ENCODE peak calls at places on chromosome 2, in nine cellular contexts. A is lower lobe of right lung, O is OCI-LY7, J is MM.1S, V is K562, N is prostate gland, G is body of pancreas, L is heart right ventricle, W is psoas muscle. C is an unnamed sample. For H3K4me1, the result is how much of the 10 kb centered on the place peaks cover.

GRCh38 chr2:137886432-137886831 is 77.8 kb upstream of the HNMT start:
- DNase-seq in J (no peak), V (no peak), A (no peak), N (no peak), G (no peak), L (no peak), O (no peak), W (no peak), C (no peak)

GRCh38 chr2:241613018-241613780 is 23.8 kb downstream of the THAP4 start:
- DNase-seq in G (no peak), L (no peak), V (no peak), O (no peak), W (no peak), J (no peak), N (no peak), A (no peak), C (no peak)

GRCh38 chr2:231227309-231228162 is 29.1 kb downstream of the ARMC9 start:
- DNase-seq in W (peak), L (no peak), O (peak), V (peak), A (no peak), N (peak), G (peak), J (peak), C (no peak)

GRCh38 chr2:41194235-41194634 is 742.3 kb upstream of the SLC8A1 start:
- DNase-seq in W (no peak), V (no peak), L (peak), A (no peak), J (no peak), O (no peak), N (no peak), G (peak), C (peak)

GRCh38 chr2:241760301-241760771 is 16.3 kb upstream of the GAL3ST2 start:
- DNase-seq in G (no peak), O (peak), V (no peak), W (no peak), A (no peak), N (no peak), L (no peak), J (no peak), C (peak)

GRCh38 chr2:75698928-75699327 is 11.8 kb downstream of the GCFC2 start:
- DNase-seq in A (no peak), G (no peak), V (no peak), J (no peak), O (no peak), L (no peak), N (no peak), W (no peak), C (no peak)

GRCh38 chr2:144936442-144936841 is 416.5 kb upstream of the ZEB2 start:
- DNase-seq in J (no peak), L (no peak), O (no peak), V (no peak), W (no peak), G (no peak), A (no peak), N (no peak), C (no peak)

GRCh38 chr2:242056026-242056425 is 186.5 kb downstream of the RTP5 start:
- DNase-seq in O (no peak), J (no peak), A (no peak), N (no peak), W (no peak), L (no peak), G (no peak), V (no peak), C (no peak)

GRCh38 chr2:1082456-1083205 is 132.0 kb downstream of the SNTG2 start:
- DNase-seq in A (no peak), J (no peak), G (no peak), V (no peak), O (no peak), N (no peak), W (no peak), L (no peak), C (no peak)

GRCh38 chr2:234135750-234136221 is 85.3 kb downstream of the SPP2 start:
- DNase-seq in L (peak), W (peak), G (peak), J (peak), N (peak), A (peak), V (peak), O (peak), C (peak)

GRCh38 chr2:186304064-186304463 is 182.0 kb upstream of the ZC3H15 start:
- DNase-seq in A (no peak), W (no peak), V (no peak), J (no peak), L (no peak), N (no peak), O (no peak), G (no peak), C (no peak)

GRCh38 chr2:239025951-239026461 is 178.1 kb downstream of the TWIST2 start:
- DNase-seq in J (no peak), A (no peak), O (no peak), V (no peak), W (no peak), G (no peak), N (no peak), L (no peak), C (no peak)

GRCh38 chr2:70923378-70924015 is 12.2 kb upstream of the ATP6V1B1 start:
- DNase-seq in L (no peak), J (peak), V (peak), G (no peak), O (peak), A (no peak), N (no peak), W (no peak), C (no peak)

GRCh38 chr2:43349944-43350343 is 123.5 kb upstream of the ZFP36L2 start:
- DNase-seq in O (no peak), J (no peak), L (no peak), N (no peak), A (no peak), G (no peak), W (no peak), V (no peak), C (no peak)

DNA sequence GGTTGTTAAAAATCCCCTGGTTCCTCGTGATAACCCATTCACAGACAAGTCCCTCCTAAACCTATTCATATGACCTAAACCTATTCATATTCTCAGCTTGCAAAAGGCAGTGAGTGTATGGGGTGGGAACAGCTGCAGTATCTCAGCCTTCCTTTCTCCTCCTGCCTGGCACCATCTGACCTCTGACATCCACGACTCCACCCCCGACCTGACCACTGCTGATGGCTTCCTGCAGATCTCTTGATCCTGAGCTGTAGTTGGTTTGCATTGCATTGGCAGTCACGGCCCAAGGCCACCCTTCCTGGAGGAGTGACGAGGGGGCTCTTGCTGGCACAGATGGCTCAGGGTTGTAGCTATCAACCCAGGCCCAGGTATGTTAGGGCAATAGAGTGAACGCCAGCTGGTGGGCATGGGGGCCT is 198.6 kb downstream of the GLI2 start:
- DNase-seq in O (no peak), L (no peak), G (no peak), J (no peak), A (no peak), W (no peak), V (no peak), N (no peak), C (no peak)
- H3K4me1 ChIP-seq in O (under half), L (under half), G (under half), J (under half), A (under half), W (half or more), V (under half), N (under half), C (under half)

GRCh38 chr2:54725343-54726099 is 2.1 kb downstream of the EML6 start:
- DNase-seq in G (no peak), J (no peak), L (no peak), A (no peak), W (no peak), V (no peak), O (peak), N (no peak), C (no peak)
- H3K4me3 ChIP-seq in G (no peak), J (no peak), L (peak), A (peak), W (peak), V (no peak), O (peak), N (no peak), C (peak)

GRCh38 chr2:208653383-208653782 is 246.8 kb downstream of the PTH2R start:
- DNase-seq in L (no peak), J (no peak), W (no peak), O (no peak), G (no peak), N (no peak), V (no peak), A (no peak), C (no peak)

GRCh38 chr2:208657468-208657867 is 250.9 kb downstream of the PTH2R start:
- DNase-seq in O (no peak), J (no peak), V (no peak), A (no peak), N (no peak), W (no peak), G (no peak), L (no peak), C (no peak)
- TF ChIP-seq CTCF in O (peak), J (no peak), V (no peak), A (no peak), N (no peak), W (no peak), G (no peak), L (no peak), C (no peak)

DNA sequence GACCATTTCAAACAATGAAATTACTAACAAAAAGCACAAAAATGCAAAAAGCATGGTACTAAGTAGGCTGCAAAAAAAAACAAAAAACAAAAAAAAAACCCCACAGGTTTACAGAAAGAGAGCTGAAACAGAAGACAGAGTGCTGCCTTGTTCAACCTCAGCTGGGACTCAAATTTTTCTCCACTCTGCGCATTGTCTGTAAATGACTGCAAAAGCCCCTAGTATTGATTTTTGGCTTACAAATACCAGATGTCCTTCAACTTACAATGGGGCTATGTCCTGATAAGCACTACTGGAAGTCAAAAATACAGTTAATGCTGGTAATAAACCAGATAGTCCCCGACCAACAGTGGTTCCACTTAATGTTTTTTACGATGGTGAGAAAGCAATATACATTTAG is 42.2 kb downstream of the UBE2E3 start:
- DNase-seq in J (no peak), L (no peak), V (no peak), N (no peak), O (no peak), A (no peak), W (no peak), G (no peak), C (no peak)
- H3K4me1 ChIP-seq in J (under half), L (under half), V (under half), N (under half), O (under half), A (under half), W (under half), G (under half), C (under half)

GRCh38 chr2:32626591-32627221 is 1.1 kb upstream of the TTC27 start:
- DNase-seq in G (no peak), J (no peak), V (no peak), N (no peak), A (no peak), O (no peak), W (no peak), L (no peak), C (no peak)
- H3K4me3 ChIP-seq in G (no peak), J (no peak), V (no peak), N (no peak), A (no peak), O (no peak), W (peak), L (peak), C (peak)

DNA sequence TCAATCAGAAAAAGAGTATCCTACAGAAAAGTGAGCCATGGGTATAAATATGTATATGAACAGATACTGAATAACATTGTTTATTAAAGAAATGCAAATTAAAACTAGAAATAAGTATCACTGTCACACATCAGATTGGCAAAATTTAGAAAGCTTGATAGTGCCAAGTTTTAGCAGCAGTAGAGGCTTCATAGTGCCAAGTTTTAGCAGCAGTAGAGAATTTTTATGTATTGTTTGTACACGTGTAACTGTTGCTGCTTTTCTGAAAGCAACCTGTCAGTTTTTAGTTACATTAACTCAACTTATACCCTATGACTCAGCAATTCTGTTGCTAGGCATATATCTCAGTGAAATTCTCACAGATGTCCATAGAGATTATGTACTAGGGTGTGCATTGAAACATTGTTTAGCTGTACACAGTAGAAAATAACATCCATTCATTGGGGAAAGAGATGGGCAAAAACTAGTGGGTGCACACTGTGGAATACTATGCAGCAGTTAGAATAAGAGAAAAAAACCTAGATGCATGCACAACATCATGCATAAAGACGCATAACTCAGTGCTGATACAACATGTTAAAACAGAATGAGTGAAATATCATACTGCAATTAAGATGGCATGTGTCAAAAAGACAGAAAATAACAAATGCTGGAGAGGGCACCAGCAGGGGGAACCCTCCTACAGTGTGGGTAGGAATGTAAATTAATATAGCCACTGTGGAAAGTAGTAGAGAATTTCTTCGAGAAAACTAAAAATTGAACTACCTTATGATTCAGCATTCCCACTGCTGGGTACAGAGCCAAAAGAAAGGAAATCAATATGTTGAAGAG is 294.5 kb upstream of the NT5C1B start:
- DNase-seq in J (peak), W (no peak), G (peak), N (no peak), O (peak), A (no peak), L (no peak), V (no peak), C (no peak)
- TF ChIP-seq CTCF in J (peak), W (no peak), G (peak), N (no peak), O (peak), A (peak), L (peak), V (no peak), C (peak)

DNA sequence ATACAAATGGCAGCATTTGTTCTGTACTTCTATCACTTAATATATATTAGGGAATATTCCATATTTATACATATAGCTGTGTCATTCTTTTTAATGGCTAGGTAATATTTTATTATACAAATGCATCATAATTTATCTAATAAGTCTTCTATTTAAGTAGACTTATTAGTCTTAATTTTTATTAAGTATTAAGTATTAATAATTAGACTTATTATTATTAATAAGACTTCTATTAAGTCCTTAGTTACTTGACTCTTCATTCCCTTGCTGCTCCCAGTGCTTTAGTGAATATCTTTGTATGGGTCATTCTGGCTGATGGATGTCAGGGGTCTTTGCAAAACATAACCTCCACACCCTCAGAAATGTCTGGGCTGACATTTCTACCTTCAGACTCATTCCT is 35.9 kb downstream of the EN1 start:
- DNase-seq in A (no peak), W (no peak), L (no peak), V (no peak), N (no peak), G (no peak), J (no peak), O (no peak), C (no peak)
- H3K4me1 ChIP-seq in A (under half), W (under half), L (under half), V (under half), N (under half), G (under half), J (under half), O (under half), C (under half)

GRCh38 chr2:98463551-98463971 is 18.9 kb downstream of the INPP4A start:
- DNase-seq in A (no peak), O (no peak), V (no peak), J (peak), G (no peak), N (no peak), W (no peak), L (no peak), C (no peak)

GRCh38 chr2:98465456-98466201 is 21.0 kb downstream of the INPP4A start:
- DNase-seq in A (peak), J (peak), V (peak), W (peak), N (no peak), O (no peak), G (peak), L (peak), C (peak)

GRCh38 chr2:98463988-98464771 is 19.5 kb downstream of the INPP4A start:
- DNase-seq in W (no peak), O (no peak), N (no peak), V (no peak), L (no peak), A (no peak), J (peak), G (no peak), C (no peak)

GRCh38 chr2:98463081-98463481 is 18.4 kb downstream of the INPP4A start:
- DNase-seq in A (no peak), J (peak), W (no peak), V (no peak), O (no peak), L (no peak), G (no peak), N (no peak), C (no peak)

GRCh38 chr2:98464772-98465310 is 20.2 kb downstream of the INPP4A start:
- DNase-seq in J (peak), A (no peak), N (no peak), W (no peak), O (peak), L (no peak), V (no peak), G (no peak), C (no peak)
- H3K4me3 ChIP-seq in J (peak), A (peak), N (no peak), W (no peak), O (no peak), L (no peak), V (no peak), G (no peak), C (no peak)

GRCh38 chr2:11248-11941 is 34.9 kb downstream of the FAM110C start:
- DNase-seq in J (peak), W (peak), V (no peak), N (no peak), L (peak), A (peak), G (peak), O (peak), C (peak)
- TF ChIP-seq CTCF in J (peak), W (peak), V (peak), N (no peak), L (peak), A (peak), G (peak), O (peak), C (peak)

GRCh38 chr2:11215407-11215806 is 60.1 kb downstream of the SLC66A3 start:
- DNase-seq in L (no peak), V (no peak), W (no peak), N (no peak), G (no peak), A (no peak), O (no peak), J (no peak), C (no peak)
- H3K4me1 ChIP-seq in L (under half), V (under half), W (under half), N (under half), G (under half), A (under half), O (under half), J (under half), C (under half)

C was measured in left ventricle myocardium inferior.